ENCODE peak calls at places on chromosomes 11 and 22, in five cellular contexts. One of them, this sample, is unnamed.

GRCh38 chr11:65491614-65492386 is 7.0 kb upstream of the MALAT1 start:
- DNase-seq in A549: peak; percentile 96
- DNase-seq in HepG2: no peak
- DNase-seq in K562: peak; percentile 85
- DNase-seq in GM12878: no peak
- DNase-seq in this sample: peak; percentile 89

GRCh38 chr22:39478461-39478860 is 21.6 kb downstream of the MGAT3 start:
- DNase-seq in A549: no peak
- DNase-seq in HepG2: no peak
- DNase-seq in K562: peak; percentile 51
- DNase-seq in GM12878: no peak
- DNase-seq in this sample: no peak

GRCh38 chr11:38788591-38788990 is 2190.6 kb upstream of the RAG2 start:
- DNase-seq in A549: no peak
- DNase-seq in HepG2: no peak
- DNase-seq in K562: no peak
- DNase-seq in GM12878: no peak
- DNase-seq in this sample: no peak

GRCh38 chr11:125514336-125515101 is 18.5 kb upstream of the FEZ1 start:
- DNase-seq in A549: no peak
- DNase-seq in HepG2: no peak
- DNase-seq in K562: no peak
- DNase-seq in GM12878: peak; percentile 92
- DNase-seq in this sample: no peak

GRCh38 chr11:87137711-87138110 is 100.0 kb downstream of the TMEM135 start:
- DNase-seq in A549: no peak
- DNase-seq in HepG2: no peak
- DNase-seq in K562: no peak
- DNase-seq in GM12878: no peak
- DNase-seq in this sample: no peak

GRCh38 chr11:78050964-78051831 is 12.5 kb upstream of the THRSP start:
- DNase-seq in A549: no peak
- DNase-seq in HepG2: peak; percentile 65
- DNase-seq in K562: peak; percentile 92
- DNase-seq in GM12878: no peak
- DNase-seq in this sample: peak; percentile 18

GRCh38 chr11:101442936-101443521 is 140.8 kb downstream of the TRPC6 start:
- DNase-seq in A549: no peak
- DNase-seq in HepG2: no peak
- DNase-seq in K562: no peak
- DNase-seq in GM12878: no peak
- DNase-seq in this sample: no peak

GRCh38 chr11:65625628-65626342 is 10.2 kb downstream of the PCNX3 start:
- DNase-seq in A549: peak; percentile 61
- DNase-seq in HepG2: no peak
- DNase-seq in K562: no peak
- DNase-seq in GM12878: no peak
- DNase-seq in this sample: peak; percentile 56

GRCh38 chr11:37496196-37496595 is 898.2 kb upstream of the RAG2 start:
- DNase-seq in A549: no peak
- DNase-seq in HepG2: no peak
- DNase-seq in K562: no peak
- DNase-seq in GM12878: no peak
- DNase-seq in this sample: no peak

GRCh38 chr22:31284241-31284745 is 8.0 kb downstream of the PIK3IP1 start:
- DNase-seq in A549: no peak
- DNase-seq in HepG2: peak; percentile 34
- DNase-seq in K562: no peak
- DNase-seq in GM12878: no peak
- DNase-seq in this sample: no peak

GRCh38 chr11:2436521-2437031 is 7.7 kb downstream of the TRPM5 start:
- DNase-seq in A549: no peak
- DNase-seq in HepG2: no peak
- DNase-seq in K562: no peak
- DNase-seq in GM12878: no peak
- DNase-seq in this sample: no peak

GRCh38 chr11:131457163-131457562 is 86.7 kb downstream of the NTM start:
- DNase-seq in A549: no peak
- DNase-seq in HepG2: no peak
- DNase-seq in K562: no peak
- DNase-seq in GM12878: no peak
- DNase-seq in this sample: no peak

GRCh38 chr22:43526117-43526655 is 114.4 kb downstream of the MPPED1 start:
- DNase-seq in A549: no peak
- DNase-seq in HepG2: no peak
- DNase-seq in K562: no peak
- DNase-seq in GM12878: no peak
- DNase-seq in this sample: no peak

GRCh38 chr11:4068962-4069361 is 25.6 kb upstream of the RRM1 start:
- DNase-seq in A549: no peak
- DNase-seq in HepG2: no peak
- DNase-seq in K562: no peak
- DNase-seq in GM12878: no peak
- DNase-seq in this sample: no peak

GRCh38 chr11:79018371-79018849 is 422.4 kb downstream of the TENM4 start:
- DNase-seq in A549: no peak
- DNase-seq in HepG2: no peak
- DNase-seq in K562: peak; percentile 2
- DNase-seq in GM12878: no peak
- DNase-seq in this sample: peak; percentile 97

GRCh38 chr11:115430345-115430744 is 73.9 kb downstream of the CADM1 start:
- DNase-seq in A549: no peak
- DNase-seq in HepG2: no peak
- DNase-seq in K562: no peak
- DNase-seq in GM12878: no peak
- DNase-seq in this sample: no peak

GRCh38 chr11:6755303-6755952 is 16.3 kb downstream of the OR2AG2 start:
- DNase-seq in A549: peak; percentile 36
- DNase-seq in HepG2: peak; percentile 10
- DNase-seq in K562: peak; percentile 59
- DNase-seq in GM12878: no peak
- DNase-seq in this sample: peak; percentile 58

DNA sequence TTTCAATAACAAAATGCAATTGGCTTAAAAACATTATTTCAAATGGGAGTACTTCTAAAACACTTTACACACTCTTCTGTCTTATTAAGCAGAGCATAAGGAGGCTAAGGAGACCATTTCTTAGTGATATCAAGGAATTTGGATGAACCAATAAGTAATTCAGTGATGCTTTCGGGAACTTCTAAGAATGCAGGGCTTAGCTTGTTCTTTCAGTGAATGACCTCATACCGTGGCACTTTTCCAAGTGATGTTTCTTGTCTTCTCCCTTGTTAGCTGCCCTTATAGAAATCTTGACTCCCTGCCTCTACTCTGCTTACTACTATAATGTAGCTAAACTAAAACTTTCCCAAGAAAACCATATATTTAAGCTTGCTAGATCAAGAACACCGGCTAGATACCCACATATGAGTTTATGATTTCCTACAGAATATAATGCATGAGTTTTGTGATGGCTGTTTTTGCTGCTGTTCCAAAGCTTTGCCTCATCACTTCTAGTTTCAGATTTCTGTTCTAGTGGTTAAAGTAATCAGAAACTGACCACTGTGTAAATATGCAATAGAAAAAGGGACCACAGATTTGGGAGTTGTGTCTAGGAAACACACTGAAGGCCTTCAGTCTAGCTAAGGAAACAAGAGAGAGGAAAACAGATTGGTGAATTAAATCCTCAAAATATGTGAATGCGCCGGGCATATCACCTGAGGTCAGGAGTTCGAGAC is 37.5 kb upstream of the STK33 start:
- DNase-seq in A549: no peak
- DNase-seq in HepG2: no peak
- DNase-seq in K562: peak; percentile 17
- DNase-seq in GM12878: no peak
- DNase-seq in this sample: no peak
- TF ChIP-seq MYC in A549: no peak
- TF ChIP-seq MYC in HepG2: no peak
- TF ChIP-seq MYC in K562: no peak
- TF ChIP-seq MYC in GM12878: no peak
- TF ChIP-seq MYC in this sample: no peak

GRCh38 chr11:57476883-57477506 is 16.7 kb downstream of the RTN4RL2 start:
- DNase-seq in A549: peak; percentile 56
- DNase-seq in HepG2: no peak
- DNase-seq in K562: no peak
- DNase-seq in GM12878: no peak
- DNase-seq in this sample: no peak
- H3K4me1 ChIP-seq in A549: peaks cover 57% of the 10 kb centered on the region
- H3K4me1 ChIP-seq in HepG2: peaks cover 53% of the 10 kb centered on the region
- H3K4me1 ChIP-seq in K562: peaks cover 34% of the 10 kb centered on the region
- H3K4me1 ChIP-seq in GM12878: peaks cover 24% of the 10 kb centered on the region
- H3K4me1 ChIP-seq in this sample: peaks cover 7% of the 10 kb centered on the region

GRCh38 chr22:47379037-47379436 is 616.6 kb downstream of the TBC1D22A start:
- DNase-seq in A549: no peak
- DNase-seq in HepG2: no peak
- DNase-seq in K562: no peak
- DNase-seq in GM12878: no peak
- DNase-seq in this sample: no peak
- H3K9me3 ChIP-seq in A549: no peaks in the 10 kb centered on the region
- H3K9me3 ChIP-seq in HepG2: no peaks in the 10 kb centered on the region
- H3K9me3 ChIP-seq in K562: no peaks in the 10 kb centered on the region
- H3K9me3 ChIP-seq in GM12878: no peaks in the 10 kb centered on the region
- H3K9me3 ChIP-seq in this sample: no peaks in the 10 kb centered on the region

DNA sequence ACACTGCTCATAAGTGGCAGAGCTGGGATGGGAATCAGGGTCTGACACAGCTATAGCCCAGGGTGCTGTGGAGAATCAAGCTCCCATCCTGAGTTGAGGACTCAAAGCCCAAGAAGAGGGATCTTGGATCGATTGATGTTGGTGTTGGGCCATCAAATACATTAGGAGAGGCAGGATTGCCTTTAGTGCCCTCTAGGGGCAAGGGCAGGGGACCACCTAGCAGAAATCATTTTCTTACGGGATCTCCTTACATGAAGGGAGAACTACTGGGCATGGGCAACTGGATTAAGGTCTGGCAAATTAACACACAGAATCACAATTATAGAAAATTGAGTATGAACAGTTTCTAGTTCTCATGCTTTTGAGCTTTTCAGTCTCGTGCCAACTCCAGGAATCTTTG is 24.9 kb upstream of the EMSY start:
- DNase-seq in A549: peak; percentile 30
- DNase-seq in HepG2: peak; percentile 15
- DNase-seq in K562: peak; percentile 43
- DNase-seq in GM12878: no peak
- DNase-seq in this sample: peak; percentile 7
- TF ChIP-seq MYC in A549: no peak
- TF ChIP-seq MYC in HepG2: no peak
- TF ChIP-seq MYC in K562: no peak
- TF ChIP-seq MYC in GM12878: no peak
- TF ChIP-seq MYC in this sample: no peak

DNA sequence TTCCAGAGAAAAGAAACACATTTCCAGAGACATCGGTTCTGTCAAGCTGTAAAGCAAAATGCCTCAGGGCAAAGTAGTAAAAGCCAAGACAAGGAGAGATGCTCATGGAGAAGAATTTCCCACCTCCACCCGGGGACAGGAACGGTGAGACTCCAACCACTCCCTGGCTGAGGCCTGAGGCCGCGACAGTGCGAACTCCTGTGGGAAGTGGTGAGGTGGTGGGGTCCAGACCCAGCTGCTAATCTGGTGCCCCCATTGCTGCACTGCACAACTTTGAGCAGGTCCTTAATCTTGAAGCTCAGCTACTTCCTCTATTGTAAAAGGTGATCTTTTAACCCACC is 83.8 kb downstream of the ZC3H12C start:
- DNase-seq in A549: no peak
- DNase-seq in HepG2: no peak
- DNase-seq in K562: no peak
- DNase-seq in GM12878: no peak
- DNase-seq in this sample: no peak
- H3K4me1 ChIP-seq in A549: peaks cover 36% of the 10 kb centered on the region
- H3K4me1 ChIP-seq in HepG2: peaks cover 18% of the 10 kb centered on the region
- H3K4me1 ChIP-seq in K562: no peaks in the 10 kb centered on the region
- H3K4me1 ChIP-seq in GM12878: no peaks in the 10 kb centered on the region
- H3K4me1 ChIP-seq in this sample: peaks cover 7% of the 10 kb centered on the region

GRCh38 chr11:84687433-84687832 is 939.7 kb downstream of the DLG2 start:
- DNase-seq in A549: no peak
- DNase-seq in HepG2: no peak
- DNase-seq in K562: no peak
- DNase-seq in GM12878: no peak
- DNase-seq in this sample: no peak
- H3K9me3 ChIP-seq in A549: no peaks in the 10 kb centered on the region
- H3K9me3 ChIP-seq in HepG2: no peaks in the 10 kb centered on the region
- H3K9me3 ChIP-seq in K562: no peaks in the 10 kb centered on the region
- H3K9me3 ChIP-seq in GM12878: no peaks in the 10 kb centered on the region
- H3K9me3 ChIP-seq in this sample: no peaks in the 10 kb centered on the region

GRCh38 chr22:28137036-28137435 is 218.0 kb upstream of the PITPNB start:
- DNase-seq in A549: no peak
- DNase-seq in HepG2: no peak
- DNase-seq in K562: no peak
- DNase-seq in GM12878: no peak
- DNase-seq in this sample: no peak
- TF ChIP-seq MYC in A549: no peak
- TF ChIP-seq MYC in HepG2: no peak
- TF ChIP-seq MYC in K562: no peak
- TF ChIP-seq MYC in GM12878: no peak
- TF ChIP-seq MYC in this sample: no peak

DNA sequence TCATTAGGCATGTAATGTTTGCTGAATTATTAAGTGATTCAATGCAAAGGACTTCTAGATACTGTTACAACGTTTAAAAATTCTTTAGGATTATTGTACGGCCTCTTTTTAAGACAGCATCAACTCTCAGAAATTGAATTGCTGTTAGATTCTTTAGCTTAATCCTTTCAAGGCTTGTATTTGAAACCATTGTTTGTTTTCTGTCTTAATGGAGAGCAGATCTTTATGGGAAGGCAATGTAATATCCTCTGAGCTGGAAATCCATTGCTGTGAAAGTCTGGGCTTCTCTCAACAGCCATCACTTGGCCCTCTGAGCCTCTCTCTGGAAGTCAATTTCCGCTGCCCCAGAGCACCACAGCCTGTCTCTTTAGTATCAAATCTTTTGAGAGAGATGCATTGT is 20.2 kb upstream of the PAMR1 start:
- DNase-seq in A549: no peak
- DNase-seq in HepG2: no peak
- DNase-seq in K562: no peak
- DNase-seq in GM12878: no peak
- DNase-seq in this sample: no peak
- H3K4me1 ChIP-seq in A549: peaks cover 3% of the 10 kb centered on the region
- H3K4me1 ChIP-seq in HepG2: no peaks in the 10 kb centered on the region
- H3K4me1 ChIP-seq in K562: no peaks in the 10 kb centered on the region
- H3K4me1 ChIP-seq in GM12878: no peaks in the 10 kb centered on the region
- H3K4me1 ChIP-seq in this sample: no peaks in the 10 kb centered on the region

DNA sequence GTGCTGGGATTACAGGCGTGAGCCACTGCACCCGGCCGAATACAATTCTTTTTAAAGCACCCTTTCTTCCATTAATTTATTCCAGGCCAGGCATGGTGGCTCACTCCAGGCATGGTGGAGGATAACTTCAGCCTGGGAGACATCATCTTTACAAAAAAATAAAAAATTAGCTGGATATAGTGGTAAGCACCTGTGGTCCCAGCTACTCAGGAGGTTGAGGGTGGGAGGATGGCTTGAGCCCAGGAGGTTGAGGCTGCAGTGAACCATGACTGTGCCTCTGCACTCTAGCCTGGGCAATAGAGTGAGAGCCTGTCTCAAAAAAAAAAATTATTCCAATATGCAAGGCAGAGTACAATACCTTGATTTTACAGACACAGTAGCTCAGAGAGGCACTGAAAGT is 11.4 kb downstream of the TAGLN start:
- DNase-seq in A549: no peak
- DNase-seq in HepG2: no peak
- DNase-seq in K562: no peak
- DNase-seq in GM12878: no peak
- DNase-seq in this sample: no peak
- H3K9me3 ChIP-seq in A549: no peaks in the 10 kb centered on the region
- H3K9me3 ChIP-seq in HepG2: no peaks in the 10 kb centered on the region
- H3K9me3 ChIP-seq in K562: no peaks in the 10 kb centered on the region
- H3K9me3 ChIP-seq in GM12878: no peaks in the 10 kb centered on the region
- H3K9me3 ChIP-seq in this sample: no peaks in the 10 kb centered on the region

This sample was measured in endothelial cell of umbilical vein.